ENCODE peak calls at places on chromosomes 13 and 19, in four cellular contexts. One of them, this sample, is unnamed.

GRCh38 chr19:46766569-46767317 is 20.5 kb upstream of the STRN4 start:
- DNase-seq in SW 1271: no peak
- DNase-seq in stimulated activated CD8-positive, alpha-beta memory T cell treated with anti-CD3 and anti-CD28 coated beads, Interleukin-4, amount 100 ng/mL, for 4 hours: no peak
- DNase-seq in stimulated activated CD4-positive, alpha-beta T cell treated with anti-CD3 and anti-CD28 coated beads, Interleukin-1b, Interleukin-23, amount 100 ng/mL, for 1 hour: no peak
- DNase-seq in this sample: no peak

GRCh38 chr13:73189365-73189764 is 130.6 kb downstream of the KLF5 start:
- DNase-seq in SW 1271: no peak
- DNase-seq in stimulated activated CD8-positive, alpha-beta memory T cell treated with anti-CD3 and anti-CD28 coated beads, Interleukin-4, amount 100 ng/mL, for 4 hours: no peak
- DNase-seq in stimulated activated CD4-positive, alpha-beta T cell treated with anti-CD3 and anti-CD28 coated beads, Interleukin-1b, Interleukin-23, amount 100 ng/mL, for 1 hour: no peak
- DNase-seq in this sample: no peak

GRCh38 chr13:31054632-31055031 is 107.1 kb downstream of the HSPH1 start:
- DNase-seq in SW 1271: no peak
- DNase-seq in stimulated activated CD8-positive, alpha-beta memory T cell treated with anti-CD3 and anti-CD28 coated beads, Interleukin-4, amount 100 ng/mL, for 4 hours: no peak
- DNase-seq in stimulated activated CD4-positive, alpha-beta T cell treated with anti-CD3 and anti-CD28 coated beads, Interleukin-1b, Interleukin-23, amount 100 ng/mL, for 1 hour: no peak
- DNase-seq in this sample: no peak

GRCh38 chr13:41925014-41925413 is 35.9 kb downstream of the VWA8 start:
- DNase-seq in SW 1271: no peak
- DNase-seq in stimulated activated CD8-positive, alpha-beta memory T cell treated with anti-CD3 and anti-CD28 coated beads, Interleukin-4, amount 100 ng/mL, for 4 hours: no peak
- DNase-seq in stimulated activated CD4-positive, alpha-beta T cell treated with anti-CD3 and anti-CD28 coated beads, Interleukin-1b, Interleukin-23, amount 100 ng/mL, for 1 hour: no peak
- DNase-seq in this sample: no peak

GRCh38 chr19:1073063-1073955 is 6.3 kb downstream of the ARHGAP45 start:
- DNase-seq in SW 1271: no peak
- DNase-seq in stimulated activated CD8-positive, alpha-beta memory T cell treated with anti-CD3 and anti-CD28 coated beads, Interleukin-4, amount 100 ng/mL, for 4 hours: no peak
- DNase-seq in stimulated activated CD4-positive, alpha-beta T cell treated with anti-CD3 and anti-CD28 coated beads, Interleukin-1b, Interleukin-23, amount 100 ng/mL, for 1 hour: no peak
- DNase-seq in this sample: no peak

GRCh38 chr19:10961073-10961762 is 388 bp downstream of the SMARCA4 start:
- DNase-seq in SW 1271: no peak
- DNase-seq in stimulated activated CD8-positive, alpha-beta memory T cell treated with anti-CD3 and anti-CD28 coated beads, Interleukin-4, amount 100 ng/mL, for 4 hours: no peak
- DNase-seq in stimulated activated CD4-positive, alpha-beta T cell treated with anti-CD3 and anti-CD28 coated beads, Interleukin-1b, Interleukin-23, amount 100 ng/mL, for 1 hour: no peak
- DNase-seq in this sample: no peak

GRCh38 chr13:105996391-105997028 is 539.0 kb downstream of the EFNB2 start:
- DNase-seq in SW 1271: no peak
- DNase-seq in stimulated activated CD8-positive, alpha-beta memory T cell treated with anti-CD3 and anti-CD28 coated beads, Interleukin-4, amount 100 ng/mL, for 4 hours: no peak
- DNase-seq in stimulated activated CD4-positive, alpha-beta T cell treated with anti-CD3 and anti-CD28 coated beads, Interleukin-1b, Interleukin-23, amount 100 ng/mL, for 1 hour: no peak
- DNase-seq in this sample: no peak

GRCh38 chr13:39326471-39326870 is 276.5 kb downstream of the LHFPL6 start:
- DNase-seq in SW 1271: no peak
- DNase-seq in stimulated activated CD8-positive, alpha-beta memory T cell treated with anti-CD3 and anti-CD28 coated beads, Interleukin-4, amount 100 ng/mL, for 4 hours: no peak
- DNase-seq in stimulated activated CD4-positive, alpha-beta T cell treated with anti-CD3 and anti-CD28 coated beads, Interleukin-1b, Interleukin-23, amount 100 ng/mL, for 1 hour: no peak
- DNase-seq in this sample: no peak

GRCh38 chr19:17488593-17489391 is 18.5 kb downstream of the SLC27A1 start:
- DNase-seq in SW 1271: no peak
- DNase-seq in stimulated activated CD8-positive, alpha-beta memory T cell treated with anti-CD3 and anti-CD28 coated beads, Interleukin-4, amount 100 ng/mL, for 4 hours: peak; percentile 64
- DNase-seq in stimulated activated CD4-positive, alpha-beta T cell treated with anti-CD3 and anti-CD28 coated beads, Interleukin-1b, Interleukin-23, amount 100 ng/mL, for 1 hour: peak; percentile 40
- DNase-seq in this sample: no peak

GRCh38 chr13:107834717-107835116 is 380.6 kb downstream of the LIG4 start:
- DNase-seq in SW 1271: no peak
- DNase-seq in stimulated activated CD8-positive, alpha-beta memory T cell treated with anti-CD3 and anti-CD28 coated beads, Interleukin-4, amount 100 ng/mL, for 4 hours: no peak
- DNase-seq in stimulated activated CD4-positive, alpha-beta T cell treated with anti-CD3 and anti-CD28 coated beads, Interleukin-1b, Interleukin-23, amount 100 ng/mL, for 1 hour: no peak
- DNase-seq in this sample: no peak

GRCh38 chr13:41061914-41062837 is 867 bp downstream of the WBP4 start:
- DNase-seq in SW 1271: peak; percentile 45
- DNase-seq in stimulated activated CD8-positive, alpha-beta memory T cell treated with anti-CD3 and anti-CD28 coated beads, Interleukin-4, amount 100 ng/mL, for 4 hours: no peak
- DNase-seq in stimulated activated CD4-positive, alpha-beta T cell treated with anti-CD3 and anti-CD28 coated beads, Interleukin-1b, Interleukin-23, amount 100 ng/mL, for 1 hour: no peak
- DNase-seq in this sample: no peak

GRCh38 chr19:49387936-49388372 is at the start of gene KASH5:
- DNase-seq in SW 1271: peak; percentile 57
- DNase-seq in stimulated activated CD8-positive, alpha-beta memory T cell treated with anti-CD3 and anti-CD28 coated beads, Interleukin-4, amount 100 ng/mL, for 4 hours: peak; percentile 76
- DNase-seq in stimulated activated CD4-positive, alpha-beta T cell treated with anti-CD3 and anti-CD28 coated beads, Interleukin-1b, Interleukin-23, amount 100 ng/mL, for 1 hour: peak; percentile 69
- DNase-seq in this sample: no peak

GRCh38 chr13:111140562-111141105 is 25.5 kb downstream of the ARHGEF7 start:
- DNase-seq in SW 1271: no peak
- DNase-seq in stimulated activated CD8-positive, alpha-beta memory T cell treated with anti-CD3 and anti-CD28 coated beads, Interleukin-4, amount 100 ng/mL, for 4 hours: no peak
- DNase-seq in stimulated activated CD4-positive, alpha-beta T cell treated with anti-CD3 and anti-CD28 coated beads, Interleukin-1b, Interleukin-23, amount 100 ng/mL, for 1 hour: no peak
- DNase-seq in this sample: no peak

GRCh38 chr13:74287672-74288169 is 153.5 kb upstream of the KLF12 start:
- DNase-seq in SW 1271: no peak
- DNase-seq in stimulated activated CD8-positive, alpha-beta memory T cell treated with anti-CD3 and anti-CD28 coated beads, Interleukin-4, amount 100 ng/mL, for 4 hours: peak; percentile 68
- DNase-seq in stimulated activated CD4-positive, alpha-beta T cell treated with anti-CD3 and anti-CD28 coated beads, Interleukin-1b, Interleukin-23, amount 100 ng/mL, for 1 hour: peak; percentile 72
- DNase-seq in this sample: no peak

GRCh38 chr13:80133631-80134083 is 207.3 kb downstream of the SPRY2 start:
- DNase-seq in SW 1271: no peak
- DNase-seq in stimulated activated CD8-positive, alpha-beta memory T cell treated with anti-CD3 and anti-CD28 coated beads, Interleukin-4, amount 100 ng/mL, for 4 hours: no peak
- DNase-seq in stimulated activated CD4-positive, alpha-beta T cell treated with anti-CD3 and anti-CD28 coated beads, Interleukin-1b, Interleukin-23, amount 100 ng/mL, for 1 hour: no peak
- DNase-seq in this sample: no peak

GRCh38 chr19:27740396-27740795 is 1472.6 kb downstream of the UQCRFS1 start:
- DNase-seq in SW 1271: no peak
- DNase-seq in stimulated activated CD8-positive, alpha-beta memory T cell treated with anti-CD3 and anti-CD28 coated beads, Interleukin-4, amount 100 ng/mL, for 4 hours: no peak
- DNase-seq in stimulated activated CD4-positive, alpha-beta T cell treated with anti-CD3 and anti-CD28 coated beads, Interleukin-1b, Interleukin-23, amount 100 ng/mL, for 1 hour: no peak
- DNase-seq in this sample: no peak

GRCh38 chr19:34350161-34350561 is 14.8 kb upstream of the GPI start:
- DNase-seq in SW 1271: no peak
- DNase-seq in stimulated activated CD8-positive, alpha-beta memory T cell treated with anti-CD3 and anti-CD28 coated beads, Interleukin-4, amount 100 ng/mL, for 4 hours: peak; percentile 27
- DNase-seq in stimulated activated CD4-positive, alpha-beta T cell treated with anti-CD3 and anti-CD28 coated beads, Interleukin-1b, Interleukin-23, amount 100 ng/mL, for 1 hour: peak; percentile 43
- DNase-seq in this sample: no peak

GRCh38 chr19:16062789-16063188 is 13.5 kb upstream of the TPM4 start:
- DNase-seq in SW 1271: no peak
- DNase-seq in stimulated activated CD8-positive, alpha-beta memory T cell treated with anti-CD3 and anti-CD28 coated beads, Interleukin-4, amount 100 ng/mL, for 4 hours: no peak
- DNase-seq in stimulated activated CD4-positive, alpha-beta T cell treated with anti-CD3 and anti-CD28 coated beads, Interleukin-1b, Interleukin-23, amount 100 ng/mL, for 1 hour: no peak
- DNase-seq in this sample: no peak

GRCh38 chr13:50130686-50131051 is 115.4 kb downstream of the KCNRG start:
- DNase-seq in SW 1271: no peak
- DNase-seq in stimulated activated CD8-positive, alpha-beta memory T cell treated with anti-CD3 and anti-CD28 coated beads, Interleukin-4, amount 100 ng/mL, for 4 hours: no peak
- DNase-seq in stimulated activated CD4-positive, alpha-beta T cell treated with anti-CD3 and anti-CD28 coated beads, Interleukin-1b, Interleukin-23, amount 100 ng/mL, for 1 hour: no peak
- DNase-seq in this sample: no peak

GRCh38 chr19:1754651-1755466 is 1.6 kb downstream of the ONECUT3 start:
- DNase-seq in SW 1271: no peak
- DNase-seq in stimulated activated CD8-positive, alpha-beta memory T cell treated with anti-CD3 and anti-CD28 coated beads, Interleukin-4, amount 100 ng/mL, for 4 hours: no peak
- DNase-seq in stimulated activated CD4-positive, alpha-beta T cell treated with anti-CD3 and anti-CD28 coated beads, Interleukin-1b, Interleukin-23, amount 100 ng/mL, for 1 hour: no peak
- DNase-seq in this sample: no peak

GRCh38 chr19:10399878-10400277 is 3.5 kb downstream of the CDC37 start:
- DNase-seq in SW 1271: no peak
- DNase-seq in stimulated activated CD8-positive, alpha-beta memory T cell treated with anti-CD3 and anti-CD28 coated beads, Interleukin-4, amount 100 ng/mL, for 4 hours: no peak
- DNase-seq in stimulated activated CD4-positive, alpha-beta T cell treated with anti-CD3 and anti-CD28 coated beads, Interleukin-1b, Interleukin-23, amount 100 ng/mL, for 1 hour: no peak
- DNase-seq in this sample: no peak

GRCh38 chr13:60012503-60012902 is 151.2 kb downstream of the DIAPH3 start:
- DNase-seq in SW 1271: no peak
- DNase-seq in stimulated activated CD8-positive, alpha-beta memory T cell treated with anti-CD3 and anti-CD28 coated beads, Interleukin-4, amount 100 ng/mL, for 4 hours: no peak
- DNase-seq in stimulated activated CD4-positive, alpha-beta T cell treated with anti-CD3 and anti-CD28 coated beads, Interleukin-1b, Interleukin-23, amount 100 ng/mL, for 1 hour: no peak
- DNase-seq in this sample: no peak

GRCh38 chr13:46668302-46668720 is 115.3 kb downstream of the LRCH1 start:
- DNase-seq in SW 1271: no peak
- DNase-seq in stimulated activated CD8-positive, alpha-beta memory T cell treated with anti-CD3 and anti-CD28 coated beads, Interleukin-4, amount 100 ng/mL, for 4 hours: no peak
- DNase-seq in stimulated activated CD4-positive, alpha-beta T cell treated with anti-CD3 and anti-CD28 coated beads, Interleukin-1b, Interleukin-23, amount 100 ng/mL, for 1 hour: no peak
- DNase-seq in this sample: no peak

GRCh38 chr13:94329754-94330551 is 149.5 kb downstream of the DCT start:
- DNase-seq in SW 1271: no peak
- DNase-seq in stimulated activated CD8-positive, alpha-beta memory T cell treated with anti-CD3 and anti-CD28 coated beads, Interleukin-4, amount 100 ng/mL, for 4 hours: no peak
- DNase-seq in stimulated activated CD4-positive, alpha-beta T cell treated with anti-CD3 and anti-CD28 coated beads, Interleukin-1b, Interleukin-23, amount 100 ng/mL, for 1 hour: no peak
- DNase-seq in this sample: peak; percentile 13

GRCh38 chr13:84655677-84656076 is 773.4 kb upstream of the SLITRK1 start:
- DNase-seq in SW 1271: no peak
- DNase-seq in stimulated activated CD8-positive, alpha-beta memory T cell treated with anti-CD3 and anti-CD28 coated beads, Interleukin-4, amount 100 ng/mL, for 4 hours: no peak
- DNase-seq in stimulated activated CD4-positive, alpha-beta T cell treated with anti-CD3 and anti-CD28 coated beads, Interleukin-1b, Interleukin-23, amount 100 ng/mL, for 1 hour: no peak
- DNase-seq in this sample: no peak

GRCh38 chr13:23510979-23511735 is 59.1 kb upstream of the TNFRSF19 start:
- DNase-seq in SW 1271: no peak
- DNase-seq in stimulated activated CD8-positive, alpha-beta memory T cell treated with anti-CD3 and anti-CD28 coated beads, Interleukin-4, amount 100 ng/mL, for 4 hours: no peak
- DNase-seq in stimulated activated CD4-positive, alpha-beta T cell treated with anti-CD3 and anti-CD28 coated beads, Interleukin-1b, Interleukin-23, amount 100 ng/mL, for 1 hour: no peak
- DNase-seq in this sample: no peak

GRCh38 chr19:1087813-1088418 is 7.3 kb downstream of the POLR2E start:
- DNase-seq in SW 1271: no peak
- DNase-seq in stimulated activated CD8-positive, alpha-beta memory T cell treated with anti-CD3 and anti-CD28 coated beads, Interleukin-4, amount 100 ng/mL, for 4 hours: no peak
- DNase-seq in stimulated activated CD4-positive, alpha-beta T cell treated with anti-CD3 and anti-CD28 coated beads, Interleukin-1b, Interleukin-23, amount 100 ng/mL, for 1 hour: no peak
- DNase-seq in this sample: no peak

GRCh38 chr13:72151241-72151640 is 284.2 kb upstream of the DACH1 start:
- DNase-seq in SW 1271: no peak
- DNase-seq in stimulated activated CD8-positive, alpha-beta memory T cell treated with anti-CD3 and anti-CD28 coated beads, Interleukin-4, amount 100 ng/mL, for 4 hours: no peak
- DNase-seq in stimulated activated CD4-positive, alpha-beta T cell treated with anti-CD3 and anti-CD28 coated beads, Interleukin-1b, Interleukin-23, amount 100 ng/mL, for 1 hour: no peak
- DNase-seq in this sample: no peak

GRCh38 chr19:34408421-34408820 is 4.2 kb downstream of the PDCD2L start:
- DNase-seq in SW 1271: no peak
- DNase-seq in stimulated activated CD8-positive, alpha-beta memory T cell treated with anti-CD3 and anti-CD28 coated beads, Interleukin-4, amount 100 ng/mL, for 4 hours: no peak
- DNase-seq in stimulated activated CD4-positive, alpha-beta T cell treated with anti-CD3 and anti-CD28 coated beads, Interleukin-1b, Interleukin-23, amount 100 ng/mL, for 1 hour: no peak
- DNase-seq in this sample: no peak

GRCh38 chr13:78657699-78658629 is 991 bp downstream of the OBI1 start:
- DNase-seq in SW 1271: no peak
- DNase-seq in stimulated activated CD8-positive, alpha-beta memory T cell treated with anti-CD3 and anti-CD28 coated beads, Interleukin-4, amount 100 ng/mL, for 4 hours: no peak
- DNase-seq in stimulated activated CD4-positive, alpha-beta T cell treated with anti-CD3 and anti-CD28 coated beads, Interleukin-1b, Interleukin-23, amount 100 ng/mL, for 1 hour: no peak
- DNase-seq in this sample: no peak

GRCh38 chr19:55368701-55369563 is 1.3 kb downstream of the IL11 start:
- DNase-seq in SW 1271: no peak
- DNase-seq in stimulated activated CD8-positive, alpha-beta memory T cell treated with anti-CD3 and anti-CD28 coated beads, Interleukin-4, amount 100 ng/mL, for 4 hours: no peak
- DNase-seq in stimulated activated CD4-positive, alpha-beta T cell treated with anti-CD3 and anti-CD28 coated beads, Interleukin-1b, Interleukin-23, amount 100 ng/mL, for 1 hour: no peak
- DNase-seq in this sample: no peak

GRCh38 chr19:3189702-3190469 is 4.2 kb downstream of the NCLN start:
- DNase-seq in SW 1271: no peak
- DNase-seq in stimulated activated CD8-positive, alpha-beta memory T cell treated with anti-CD3 and anti-CD28 coated beads, Interleukin-4, amount 100 ng/mL, for 4 hours: no peak
- DNase-seq in stimulated activated CD4-positive, alpha-beta T cell treated with anti-CD3 and anti-CD28 coated beads, Interleukin-1b, Interleukin-23, amount 100 ng/mL, for 1 hour: no peak
- DNase-seq in this sample: no peak

GRCh38 chr13:44508562-44509062 is 67.5 kb downstream of the TSC22D1 start:
- DNase-seq in SW 1271: no peak
- DNase-seq in stimulated activated CD8-positive, alpha-beta memory T cell treated with anti-CD3 and anti-CD28 coated beads, Interleukin-4, amount 100 ng/mL, for 4 hours: no peak
- DNase-seq in stimulated activated CD4-positive, alpha-beta T cell treated with anti-CD3 and anti-CD28 coated beads, Interleukin-1b, Interleukin-23, amount 100 ng/mL, for 1 hour: no peak
- DNase-seq in this sample: no peak

GRCh38 chr13:83024226-83024625 is 858.0 kb downstream of the SLITRK1 start:
- DNase-seq in SW 1271: no peak
- DNase-seq in stimulated activated CD8-positive, alpha-beta memory T cell treated with anti-CD3 and anti-CD28 coated beads, Interleukin-4, amount 100 ng/mL, for 4 hours: no peak
- DNase-seq in stimulated activated CD4-positive, alpha-beta T cell treated with anti-CD3 and anti-CD28 coated beads, Interleukin-1b, Interleukin-23, amount 100 ng/mL, for 1 hour: no peak
- DNase-seq in this sample: no peak

GRCh38 chr13:72507394-72508199 is 219.8 kb downstream of the MZT1 start:
- DNase-seq in SW 1271: no peak
- DNase-seq in stimulated activated CD8-positive, alpha-beta memory T cell treated with anti-CD3 and anti-CD28 coated beads, Interleukin-4, amount 100 ng/mL, for 4 hours: no peak
- DNase-seq in stimulated activated CD4-positive, alpha-beta T cell treated with anti-CD3 and anti-CD28 coated beads, Interleukin-1b, Interleukin-23, amount 100 ng/mL, for 1 hour: no peak
- DNase-seq in this sample: no peak

GRCh38 chr19:45251452-45252354 is 632 bp downstream of the MARK4 start:
- DNase-seq in SW 1271: no peak
- DNase-seq in stimulated activated CD8-positive, alpha-beta memory T cell treated with anti-CD3 and anti-CD28 coated beads, Interleukin-4, amount 100 ng/mL, for 4 hours: no peak
- DNase-seq in stimulated activated CD4-positive, alpha-beta T cell treated with anti-CD3 and anti-CD28 coated beads, Interleukin-1b, Interleukin-23, amount 100 ng/mL, for 1 hour: no peak
- DNase-seq in this sample: no peak

GRCh38 chr19:48625891-48626327 is 6.6 kb downstream of the SPHK2 start:
- DNase-seq in SW 1271: no peak
- DNase-seq in stimulated activated CD8-positive, alpha-beta memory T cell treated with anti-CD3 and anti-CD28 coated beads, Interleukin-4, amount 100 ng/mL, for 4 hours: no peak
- DNase-seq in stimulated activated CD4-positive, alpha-beta T cell treated with anti-CD3 and anti-CD28 coated beads, Interleukin-1b, Interleukin-23, amount 100 ng/mL, for 1 hour: no peak
- DNase-seq in this sample: no peak

This sample was measured in Panc1.